ENCODE peak calls at places on chromosomes 2 and 18, in eight cellular contexts. One of them, this sample, is unnamed.

GRCh38 chr18:75582406-75582821 is 154.9 kb upstream of the SMIM21 start:
- DNase-seq in thoracic aorta: no peak
- DNase-seq in NB4: no peak
- DNase-seq in anterior cingulate cortex: no peak
- DNase-seq in GM19239: no peak
- DNase-seq in T1000: no peak
- DNase-seq in NCI-H1694: no peak
- DNase-seq in activated naive CD8-positive, alpha-beta T cell treated with anti-CD3 and anti-CD28 coated beads, Interleukin-2, amount 50 U/mL, for 24 hours: no peak
- DNase-seq in this sample: no peak

GRCh38 chr2:223925106-223925505 is 20.0 kb downstream of the WDFY1 start:
- DNase-seq in T1000: no peak
- DNase-seq in thoracic aorta: no peak
- DNase-seq in NCI-H1694: no peak
- DNase-seq in activated naive CD8-positive, alpha-beta T cell treated with anti-CD3 and anti-CD28 coated beads, Interleukin-2, amount 50 U/mL, for 24 hours: no peak
- DNase-seq in GM19239: no peak
- DNase-seq in NB4: peak
- DNase-seq in anterior cingulate cortex: no peak
- DNase-seq in this sample: no peak

GRCh38 chr2:19642501-19642900 is 259.3 kb downstream of the TTC32 start:
- DNase-seq in GM19239: no peak
- DNase-seq in activated naive CD8-positive, alpha-beta T cell treated with anti-CD3 and anti-CD28 coated beads, Interleukin-2, amount 50 U/mL, for 24 hours: no peak
- DNase-seq in NCI-H1694: no peak
- DNase-seq in anterior cingulate cortex: no peak
- DNase-seq in NB4: no peak
- DNase-seq in T1000: no peak
- DNase-seq in thoracic aorta: no peak
- DNase-seq in this sample: no peak

GRCh38 chr2:209238765-209239584 is 184.9 kb upstream of the MAP2 start:
- DNase-seq in anterior cingulate cortex: no peak
- DNase-seq in thoracic aorta: no peak
- DNase-seq in activated naive CD8-positive, alpha-beta T cell treated with anti-CD3 and anti-CD28 coated beads, Interleukin-2, amount 50 U/mL, for 24 hours: no peak
- DNase-seq in GM19239: no peak
- DNase-seq in NCI-H1694: no peak
- DNase-seq in NB4: no peak
- DNase-seq in T1000: no peak
- DNase-seq in this sample: no peak

GRCh38 chr2:97688062-97688827 is 18.7 kb downstream of the C2orf92 start:
- DNase-seq in NB4: no peak
- DNase-seq in anterior cingulate cortex: no peak
- DNase-seq in activated naive CD8-positive, alpha-beta T cell treated with anti-CD3 and anti-CD28 coated beads, Interleukin-2, amount 50 U/mL, for 24 hours: no peak
- DNase-seq in thoracic aorta: no peak
- DNase-seq in T1000: no peak
- DNase-seq in GM19239: no peak
- DNase-seq in NCI-H1694: no peak
- DNase-seq in this sample: no peak

GRCh38 chr2:65055427-65056214 is 595 bp upstream of the CEP68 start:
- DNase-seq in NB4: peak
- DNase-seq in anterior cingulate cortex: no peak
- DNase-seq in thoracic aorta: no peak
- DNase-seq in activated naive CD8-positive, alpha-beta T cell treated with anti-CD3 and anti-CD28 coated beads, Interleukin-2, amount 50 U/mL, for 24 hours: no peak
- DNase-seq in T1000: peak
- DNase-seq in NCI-H1694: no peak
- DNase-seq in GM19239: no peak
- DNase-seq in this sample: peak

GRCh38 chr2:223835701-223836532 is 1.5 kb downstream of the AP1S3 start:
- DNase-seq in NCI-H1694: no peak
- DNase-seq in thoracic aorta: no peak
- DNase-seq in T1000: no peak
- DNase-seq in NB4: peak
- DNase-seq in GM19239: peak
- DNase-seq in activated naive CD8-positive, alpha-beta T cell treated with anti-CD3 and anti-CD28 coated beads, Interleukin-2, amount 50 U/mL, for 24 hours: peak
- DNase-seq in anterior cingulate cortex: no peak
- DNase-seq in this sample: no peak

GRCh38 chr2:102027036-102027702 is 35.4 kb downstream of the IL1R2 start:
- DNase-seq in activated naive CD8-positive, alpha-beta T cell treated with anti-CD3 and anti-CD28 coated beads, Interleukin-2, amount 50 U/mL, for 24 hours: no peak
- DNase-seq in T1000: no peak
- DNase-seq in GM19239: no peak
- DNase-seq in thoracic aorta: no peak
- DNase-seq in anterior cingulate cortex: no peak
- DNase-seq in NB4: no peak
- DNase-seq in NCI-H1694: no peak
- DNase-seq in this sample: no peak

GRCh38 chr2:234326694-234327093 is 170.2 kb downstream of the ARL4C start:
- DNase-seq in thoracic aorta: no peak
- DNase-seq in T1000: no peak
- DNase-seq in NCI-H1694: no peak
- DNase-seq in activated naive CD8-positive, alpha-beta T cell treated with anti-CD3 and anti-CD28 coated beads, Interleukin-2, amount 50 U/mL, for 24 hours: no peak
- DNase-seq in NB4: no peak
- DNase-seq in anterior cingulate cortex: no peak
- DNase-seq in GM19239: no peak
- DNase-seq in this sample: no peak

GRCh38 chr18:43049021-43049420 is 66.5 kb downstream of the RIT2 start:
- DNase-seq in activated naive CD8-positive, alpha-beta T cell treated with anti-CD3 and anti-CD28 coated beads, Interleukin-2, amount 50 U/mL, for 24 hours: no peak
- DNase-seq in anterior cingulate cortex: no peak
- DNase-seq in NB4: no peak
- DNase-seq in GM19239: no peak
- DNase-seq in T1000: no peak
- DNase-seq in thoracic aorta: no peak
- DNase-seq in NCI-H1694: no peak
- DNase-seq in this sample: no peak

GRCh38 chr2:43029186-43029585 is 197.2 kb downstream of the ZFP36L2 start:
- DNase-seq in anterior cingulate cortex: no peak
- DNase-seq in NB4: no peak
- DNase-seq in T1000: no peak
- DNase-seq in NCI-H1694: no peak
- DNase-seq in activated naive CD8-positive, alpha-beta T cell treated with anti-CD3 and anti-CD28 coated beads, Interleukin-2, amount 50 U/mL, for 24 hours: no peak
- DNase-seq in thoracic aorta: no peak
- DNase-seq in GM19239: no peak
- DNase-seq in this sample: no peak

GRCh38 chr2:130798472-130799221 is 38.1 kb upstream of the ARHGEF4 start:
- DNase-seq in activated naive CD8-positive, alpha-beta T cell treated with anti-CD3 and anti-CD28 coated beads, Interleukin-2, amount 50 U/mL, for 24 hours: no peak
- DNase-seq in GM19239: no peak
- DNase-seq in thoracic aorta: no peak
- DNase-seq in anterior cingulate cortex: no peak
- DNase-seq in NB4: no peak
- DNase-seq in NCI-H1694: peak
- DNase-seq in T1000: no peak
- DNase-seq in this sample: no peak

GRCh38 chr2:190765386-190766173 is 115.0 kb upstream of the GLS start:
- DNase-seq in thoracic aorta: no peak
- DNase-seq in NCI-H1694: no peak
- DNase-seq in activated naive CD8-positive, alpha-beta T cell treated with anti-CD3 and anti-CD28 coated beads, Interleukin-2, amount 50 U/mL, for 24 hours: no peak
- DNase-seq in anterior cingulate cortex: no peak
- DNase-seq in NB4: no peak
- DNase-seq in T1000: no peak
- DNase-seq in GM19239: no peak
- DNase-seq in this sample: no peak

GRCh38 chr2:11758639-11759038 is 12.2 kb downstream of the LPIN1 start:
- DNase-seq in activated naive CD8-positive, alpha-beta T cell treated with anti-CD3 and anti-CD28 coated beads, Interleukin-2, amount 50 U/mL, for 24 hours: no peak
- DNase-seq in T1000: no peak
- DNase-seq in NB4: no peak
- DNase-seq in anterior cingulate cortex: no peak
- DNase-seq in NCI-H1694: no peak
- DNase-seq in thoracic aorta: no peak
- DNase-seq in GM19239: no peak
- DNase-seq in this sample: no peak

GRCh38 chr2:32864337-32864736 is 82.4 kb upstream of the LTBP1 start:
- DNase-seq in NCI-H1694: no peak
- DNase-seq in T1000: no peak
- DNase-seq in NB4: no peak
- DNase-seq in thoracic aorta: no peak
- DNase-seq in activated naive CD8-positive, alpha-beta T cell treated with anti-CD3 and anti-CD28 coated beads, Interleukin-2, amount 50 U/mL, for 24 hours: no peak
- DNase-seq in GM19239: no peak
- DNase-seq in anterior cingulate cortex: no peak
- DNase-seq in this sample: no peak

GRCh38 chr18:9992988-9993845 is 79.4 kb downstream of the VAPA start:
- DNase-seq in GM19239: no peak
- DNase-seq in NB4: no peak
- DNase-seq in activated naive CD8-positive, alpha-beta T cell treated with anti-CD3 and anti-CD28 coated beads, Interleukin-2, amount 50 U/mL, for 24 hours: no peak
- DNase-seq in anterior cingulate cortex: no peak
- DNase-seq in thoracic aorta: no peak
- DNase-seq in T1000: no peak
- DNase-seq in NCI-H1694: no peak
- DNase-seq in this sample: no peak